ENCODE peak calls at places on chromosomes 12 and 14, in seven cellular contexts. X is hepatocyte, W is GM23248, K is GM23338, L is HCT116, Y is PC-9, S is MM.1S. U is an unnamed sample. For H3K9me2, the result is how much of the 10 kb centered on the place peaks cover.

GRCh38 chr12:69984216-69984615 is 159.2 kb downstream of the MYRFL start:
- DNase-seq in X (no peak), W (peak), K (no peak), L (no peak), Y (no peak), S (no peak), U (no peak)

GRCh38 chr12:52774629-52775250 is 2.4 kb downstream of the KRT76 start:
- DNase-seq in X (no peak), W (no peak), K (no peak), L (no peak), Y (no peak), S (no peak), U (peak)

GRCh38 chr12:85996280-85996679 is 122.2 kb downstream of the NTS start:
- DNase-seq in X (no peak), W (no peak), K (no peak), L (no peak), Y (no peak), S (no peak), U (peak)

GRCh38 chr12:96233168-96233567 is 39.0 kb downstream of the ELK3 start:
- DNase-seq in X (no peak), W (no peak), K (no peak), L (no peak), Y (no peak), S (no peak), U (no peak)

GRCh38 chr14:92026548-92027190 is 13.2 kb downstream of the TRIP11 start:
- DNase-seq in X (no peak), W (no peak), K (no peak), L (no peak), Y (no peak), S (no peak), U (no peak)

GRCh38 chr14:103144085-103144484 is 20.8 kb downstream of the TNFAIP2 start:
- DNase-seq in X (peak), W (peak), K (no peak), L (no peak), Y (peak), S (no peak), U (peak)

GRCh38 chr14:76293923-76294322 is 82.0 kb upstream of the ESRRB start:
- DNase-seq in X (peak), W (no peak), K (no peak), L (no peak), Y (no peak), S (no peak), U (no peak)

GRCh38 chr12:68175566-68176033 is 16.1 kb upstream of the IFNG start:
- DNase-seq in X (no peak), W (no peak), K (no peak), L (no peak), Y (no peak), S (peak), U (no peak)

GRCh38 chr12:81468206-81468605 is 290.9 kb downstream of the PPFIA2 start:
- DNase-seq in X (no peak), W (peak), K (no peak), L (no peak), Y (no peak), S (no peak), U (peak)

GRCh38 chr14:101181717-101182313 is 278.3 kb upstream of the RTL1 start:
- DNase-seq in X (no peak), W (no peak), K (no peak), L (no peak), Y (no peak), S (no peak), U (no peak)

GRCh38 chr14:104117341-104118005 is 20.9 kb upstream of the KIF26A start:
- DNase-seq in X (no peak), W (no peak), K (no peak), L (no peak), Y (no peak), S (no peak), U (no peak)

GRCh38 chr12:75996907-75997447 is 34.6 kb downstream of the PHLDA1 start:
- DNase-seq in X (no peak), W (peak), K (no peak), L (no peak), Y (peak), S (no peak), U (peak)

GRCh38 chr14:37894463-37894862 is 299.0 kb downstream of the TTC6 start:
- DNase-seq in X (no peak), W (no peak), K (no peak), L (no peak), Y (no peak), S (no peak), U (no peak)

GRCh38 chr14:24094839-24095195 is 706 bp downstream of the PCK2 start:
- DNase-seq in X (no peak), W (no peak), K (peak), L (no peak), Y (no peak), S (no peak), U (no peak)

GRCh38 chr14:23021969-23022368 is 12.0 kb upstream of the C14orf93 start:
- DNase-seq in X (no peak), W (no peak), K (no peak), L (no peak), Y (no peak), S (no peak), U (no peak)

GRCh38 chr12:3339221-3339620 is 151.8 kb upstream of the PRMT8 start:
- DNase-seq in X (no peak), W (no peak), K (no peak), L (no peak), Y (no peak), S (no peak), U (no peak)

GRCh38 chr12:124994435-124994975 is 1.1 kb downstream of the BRI3BP start:
- DNase-seq in X (peak), W (no peak), K (peak), L (no peak), Y (no peak), S (no peak), U (peak)

GRCh38 chr12:99605-100004 is 33.0 kb downstream of the IQSEC3 start:
- DNase-seq in X (peak), W (peak), K (peak), L (no peak), Y (no peak), S (no peak), U (no peak)

GRCh38 chr12:111785651-111786050 is 18.9 kb downstream of the ALDH2 start:
- DNase-seq in X (no peak), W (peak), K (no peak), L (no peak), Y (no peak), S (no peak), U (peak)

GRCh38 chr12:1680804-1681492 is 9.9 kb upstream of the ADIPOR2 start:
- DNase-seq in X (no peak), W (no peak), K (no peak), L (no peak), Y (no peak), S (no peak), U (no peak)

DNA sequence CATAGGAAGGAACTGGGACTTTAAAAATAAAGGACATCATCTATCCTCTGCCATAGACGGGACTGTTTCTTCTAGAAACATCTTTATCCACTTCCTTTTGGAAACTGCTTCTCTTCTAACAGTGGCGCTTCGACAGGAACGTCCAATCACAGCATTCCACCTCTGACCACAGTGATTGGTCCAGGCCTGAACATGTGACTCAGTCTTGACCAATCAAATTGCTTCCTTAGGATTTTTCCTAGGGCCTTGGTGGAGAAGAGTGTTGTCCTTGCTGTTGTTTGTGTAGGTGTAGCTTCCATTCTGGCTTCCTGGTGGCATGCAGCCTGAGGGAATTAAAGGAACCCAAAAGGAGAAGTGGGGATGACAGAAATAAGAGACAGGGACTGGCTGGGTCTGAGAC is 182.4 kb upstream of the TBX3 start:
- DNase-seq in X (no peak), W (no peak), K (no peak), L (no peak), Y (no peak), S (no peak), U (no peak)
- H3K9me2 ChIP-seq in X (under half), W (under half), K (under half), L (under half), Y (under half), S (under half), U (under half)

GRCh38 chr12:63151061-63151897 is at the start of gene AVPR1A:
- DNase-seq in X (peak), W (peak), K (peak), L (no peak), Y (no peak), S (no peak), U (no peak)
- TF ChIP-seq EZH2 in X (peak), W (peak), K (peak), L (no peak), Y (no peak), S (no peak), U (peak)

GRCh38 chr14:64973026-64973442 is 898 bp upstream of the RAB15 start:
- DNase-seq in X (no peak), W (no peak), K (no peak), L (no peak), Y (no peak), S (no peak), U (no peak)
- H3K4me2 ChIP-seq in X (peak), W (no peak), K (peak), L (no peak), Y (peak), S (no peak), U (peak)

GRCh38 chr12:109357032-109357431 is 9.3 kb downstream of the MYO1H start:
- DNase-seq in X (no peak), W (no peak), K (no peak), L (no peak), Y (no peak), S (no peak), U (no peak)

GRCh38 chr12:109356586-109356985 is 8.9 kb downstream of the MYO1H start:
- DNase-seq in X (no peak), W (no peak), K (no peak), L (no peak), Y (no peak), S (no peak), U (no peak)

GRCh38 chr12:109358154-109358869 is 10.6 kb downstream of the MYO1H start:
- DNase-seq in X (no peak), W (peak), K (no peak), L (no peak), Y (no peak), S (peak), U (no peak)
- H3K9me2 ChIP-seq in X (under half), W (under half), K (under half), L (under half), Y (under half), S (under half), U (under half)

GRCh38 chr12:131052063-131052781 is 98.5 kb downstream of the ADGRD1 start:
- DNase-seq in X (no peak), W (no peak), K (no peak), L (no peak), Y (no peak), S (no peak), U (no peak)
- TF ChIP-seq EZH2 in X (no peak), W (no peak), K (no peak), L (no peak), Y (no peak), S (no peak), U (no peak)

GRCh38 chr12:22299294-22299912 is 35.1 kb downstream of the ST8SIA1 start:
- DNase-seq in X (no peak), W (no peak), K (peak), L (no peak), Y (no peak), S (no peak), U (peak)

GRCh38 chr12:22306311-22306710 is 28.2 kb downstream of the ST8SIA1 start:
- DNase-seq in X (no peak), W (peak), K (no peak), L (no peak), Y (no peak), S (no peak), U (no peak)

GRCh38 chr12:22310276-22310675 is 24.2 kb downstream of the ST8SIA1 start:
- DNase-seq in X (no peak), W (no peak), K (no peak), L (no peak), Y (no peak), S (no peak), U (no peak)

GRCh38 chr12:22307811-22308210 is 26.7 kb downstream of the ST8SIA1 start:
- DNase-seq in X (no peak), W (no peak), K (no peak), L (no peak), Y (no peak), S (no peak), U (no peak)

GRCh38 chr12:22304341-22304740 is 30.2 kb downstream of the ST8SIA1 start:
- DNase-seq in X (no peak), W (no peak), K (no peak), L (no peak), Y (no peak), S (no peak), U (no peak)
- H3K4me2 ChIP-seq in X (no peak), W (no peak), K (no peak), L (no peak), Y (no peak), S (no peak), U (no peak)

GRCh38 chr14:55425091-55425490 is 13.5 kb upstream of the ATG14 start:
- DNase-seq in X (no peak), W (no peak), K (no peak), L (no peak), Y (no peak), S (no peak), U (no peak)

GRCh38 chr14:55423969-55424368 is 12.3 kb upstream of the ATG14 start:
- DNase-seq in X (no peak), W (no peak), K (no peak), L (no peak), Y (peak), S (no peak), U (no peak)

GRCh38 chr14:55430024-55430690 is 10.3 kb downstream of the TBPL2 start:
- DNase-seq in X (peak), W (peak), K (peak), L (peak), Y (peak), S (peak), U (peak)

GRCh38 chr14:55427439-55427838 is 13.0 kb downstream of the TBPL2 start:
- DNase-seq in X (peak), W (peak), K (peak), L (peak), Y (peak), S (no peak), U (peak)

DNA sequence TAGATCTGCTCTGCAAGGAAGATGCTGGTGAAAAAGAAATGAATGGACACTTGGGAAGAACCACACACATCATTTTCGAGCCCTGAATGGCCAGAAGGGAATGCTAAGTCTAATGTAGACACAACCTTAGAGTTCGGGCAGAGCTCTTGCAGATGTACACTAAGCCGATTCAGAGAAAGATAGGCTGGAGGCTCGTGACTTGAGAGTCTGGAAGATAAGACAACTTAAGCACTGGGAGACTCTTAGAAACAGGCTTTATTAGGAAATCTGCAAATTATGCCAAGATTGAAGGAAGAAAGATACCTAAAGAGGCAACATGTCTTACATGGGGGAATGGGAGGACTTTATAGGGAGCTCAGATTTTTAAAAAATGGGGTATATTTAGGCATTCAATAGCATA is 13.5 kb downstream of the TBPL2 start:
- DNase-seq in X (peak), W (no peak), K (no peak), L (no peak), Y (no peak), S (no peak), U (no peak)
- H3K9me2 ChIP-seq in X (under half), W (under half), K (under half), L (under half), Y (under half), S (under half), U (under half)